ENCODE peak calls at places on chromosomes 13 and 19, in five cellular contexts. C is SK-N-SH, O is neural progenitor cell, P is body of pancreas, F is right cardiac atrium. J is an unnamed sample. For H3K27me3, the result is how much of the 10 kb centered on the place peaks cover.

GRCh38 chr19:3210347-3211017 is 14.0 kb upstream of the CELF5 start:
- DNase-seq in F (peak), O (peak), P (peak), C (peak), J (peak)

GRCh38 chr19:16001481-16002312 is 52.9 kb downstream of the OR10H4 start:
- DNase-seq in C (no peak), P (peak), F (no peak), O (no peak), J (peak)

GRCh38 chr19:29667941-29668340 is 2.7 kb downstream of the PLEKHF1 start:
- DNase-seq in O (no peak), C (no peak), F (no peak), P (no peak), J (peak)

GRCh38 chr13:91405240-91405639 is 6.8 kb downstream of the GPC5 start:
- DNase-seq in O (no peak), P (no peak), F (no peak), C (no peak), J (no peak)

GRCh38 chr19:45786533-45786894 is 4.2 kb upstream of the DMPK start:
- DNase-seq in P (no peak), F (peak), C (no peak), O (peak), J (no peak)

GRCh38 chr13:102597029-102598015 is 536 bp downstream of the TPP2 start:
- DNase-seq in P (no peak), F (peak), O (peak), C (peak), J (peak)

GRCh38 chr19:54158812-54159351 is 639 bp downstream of the LENG1 start:
- DNase-seq in O (peak), F (peak), P (no peak), C (no peak), J (no peak)

GRCh38 chr13:47588676-47589075 is 412.4 kb downstream of the SUCLA2 start:
- DNase-seq in P (no peak), O (no peak), C (no peak), F (no peak), J (no peak)

GRCh38 chr19:14440049-14440448 is 6.9 kb downstream of the PKN1 start:
- DNase-seq in P (no peak), C (no peak), F (peak), O (no peak), J (peak)

GRCh38 chr19:52748336-52748950 is 13.6 kb upstream of the ZNF611 start:
- DNase-seq in F (no peak), O (peak), P (no peak), C (peak), J (peak)

GRCh38 chr13:46551410-46552301 is 1.3 kb upstream of the LRCH1 start:
- DNase-seq in O (peak), P (peak), F (peak), C (peak), J (peak)

DNA sequence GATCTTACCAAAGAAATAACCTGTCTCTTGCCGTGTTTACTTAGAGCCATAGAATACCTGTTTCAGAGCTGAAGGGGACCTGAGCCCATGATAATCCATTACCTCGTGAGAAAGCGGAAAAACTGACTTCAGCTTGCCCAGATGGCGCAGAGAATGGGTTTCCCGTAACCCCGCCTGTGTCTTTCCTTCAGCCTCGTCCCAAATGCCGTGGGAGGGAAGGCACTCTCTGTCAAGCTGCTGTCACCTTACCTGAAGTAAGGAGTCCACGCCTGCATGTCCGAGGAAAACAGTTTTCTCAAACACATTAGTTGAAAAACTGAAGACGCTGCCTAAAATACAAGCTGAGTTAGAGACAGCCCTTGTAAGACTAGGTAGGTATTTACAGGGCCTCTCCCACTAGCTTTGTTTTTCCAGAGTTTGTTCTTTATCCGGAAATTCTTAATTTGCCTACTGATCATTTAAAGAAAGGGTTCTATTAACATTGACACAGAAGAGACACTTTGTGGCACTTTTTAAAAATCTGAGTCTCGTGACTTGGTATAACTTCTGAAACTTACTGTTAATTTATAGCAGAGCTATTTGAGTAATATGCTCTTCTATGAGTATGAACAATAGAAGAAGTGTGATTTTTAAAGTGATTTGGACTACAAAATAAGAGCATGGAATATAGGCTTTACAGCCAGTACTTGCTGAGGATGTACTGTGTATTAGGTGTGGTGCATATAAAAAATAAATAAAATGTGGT is 1.3 kb upstream of the INTS6 start:
- DNase-seq in O (peak), C (peak), P (peak), F (no peak), J (no peak)
- H3K27me3 ChIP-seq in O (under half), C (under half), P (under half), F (under half), J (under half)

GRCh38 chr13:98495627-98496238 is 81.2 kb downstream of the STK24 start:
- DNase-seq in F (no peak), P (no peak), C (peak), O (peak), J (no peak)
- H3K27ac ChIP-seq in F (peak), P (no peak), C (no peak), O (peak), J (no peak)

DNA sequence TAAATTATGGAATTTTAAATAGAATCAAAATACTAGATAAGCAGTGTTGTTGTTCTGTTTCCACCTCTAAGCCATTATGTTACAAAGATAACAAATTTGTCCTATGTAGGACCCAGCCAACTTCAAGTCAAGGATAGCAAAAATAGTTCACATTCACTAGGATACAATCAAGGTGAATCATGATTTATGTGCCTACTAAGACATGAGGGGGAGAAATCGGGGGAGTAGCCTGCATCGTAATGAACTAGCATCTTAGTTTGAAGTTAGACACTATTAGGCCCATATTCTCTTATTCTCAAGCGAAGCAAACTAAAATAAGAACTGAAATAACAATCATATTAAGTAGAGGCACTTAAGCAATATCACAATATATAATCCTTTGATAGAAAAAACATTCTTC is 779.4 kb upstream of the PCDH9 start:
- DNase-seq in P (no peak), C (no peak), F (no peak), O (no peak), J (no peak)
- H3K27me3 ChIP-seq in P (under half), C (under half), F (under half), O (under half), J (under half)

DNA sequence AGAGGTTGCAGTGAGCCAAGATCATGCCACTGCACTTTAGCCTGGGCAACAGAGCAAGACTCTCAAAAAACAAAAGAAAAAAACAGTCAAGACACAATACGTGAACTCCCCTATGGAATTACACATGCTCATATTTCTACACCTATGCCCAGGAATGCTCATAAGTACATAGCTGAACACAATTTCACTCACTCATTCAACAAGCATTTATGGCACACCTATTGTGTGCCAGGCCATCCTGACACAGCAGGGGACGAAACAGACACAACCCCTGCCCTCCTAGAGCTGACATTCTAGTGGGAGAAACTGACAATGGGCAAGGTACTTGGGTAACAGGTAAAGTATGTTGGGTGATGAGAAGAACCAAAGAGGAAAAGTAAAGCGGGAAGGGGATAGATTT is 9.5 kb downstream of the AXL start:
- DNase-seq in F (no peak), P (no peak), O (no peak), C (no peak), J (no peak)
- H3K27ac ChIP-seq in F (no peak), P (no peak), O (no peak), C (peak), J (no peak)

GRCh38 chr13:111534646-111535461 is 214.4 kb downstream of the TEX29 start:
- DNase-seq in F (no peak), P (no peak), O (peak), C (no peak), J (no peak)

GRCh38 chr13:111539252-111539651 is 218.8 kb downstream of the TEX29 start:
- DNase-seq in O (no peak), P (no peak), F (no peak), C (no peak), J (no peak)

GRCh38 chr13:111537843-111538499 is 217.5 kb downstream of the TEX29 start:
- DNase-seq in C (no peak), O (no peak), F (no peak), P (no peak), J (no peak)

GRCh38 chr13:111536239-111536638 is 215.8 kb downstream of the TEX29 start:
- DNase-seq in P (no peak), O (no peak), C (no peak), F (no peak), J (no peak)

DNA sequence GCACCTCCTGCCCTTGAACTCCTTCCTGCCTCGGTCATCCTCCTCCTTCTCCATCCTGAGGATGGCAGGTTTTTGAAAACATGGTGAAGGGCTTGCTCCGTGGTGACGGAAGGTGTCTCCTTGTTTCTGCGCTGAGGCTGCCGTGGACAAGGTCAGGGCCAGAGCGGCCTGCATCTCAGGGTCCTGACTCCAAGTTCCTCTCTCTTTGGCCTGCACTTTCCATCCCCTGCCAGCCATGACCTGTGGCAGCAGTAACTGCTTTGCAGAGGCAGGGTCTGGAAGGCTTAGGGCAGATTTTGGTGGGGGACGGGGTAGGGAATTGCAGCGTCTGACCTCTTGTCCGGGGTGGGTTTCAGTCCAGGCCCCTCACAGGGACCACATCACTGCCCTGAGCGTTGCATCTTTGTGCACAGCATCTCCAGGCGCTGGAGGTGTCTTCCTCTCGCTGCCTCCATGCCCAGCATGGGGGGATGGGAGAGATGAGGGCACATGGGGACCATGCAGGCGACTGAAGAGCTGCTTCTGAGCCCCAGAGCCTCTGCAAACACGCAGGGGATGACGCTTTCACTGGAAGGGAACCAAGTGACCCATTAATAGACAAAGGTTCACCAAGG is 216.8 kb downstream of the TEX29 start:
- DNase-seq in C (no peak), P (no peak), O (no peak), F (no peak), J (no peak)
- H3K27me3 ChIP-seq in C (under half), P (under half), O (half or more), F (under half), J (under half)

GRCh38 chr19:17404621-17405249 is 695 bp downstream of the BST2 start:
- DNase-seq in F (no peak), C (peak), O (no peak), P (no peak), J (no peak)
- H3K27ac ChIP-seq in F (peak), C (no peak), O (peak), P (peak), J (peak)

DNA sequence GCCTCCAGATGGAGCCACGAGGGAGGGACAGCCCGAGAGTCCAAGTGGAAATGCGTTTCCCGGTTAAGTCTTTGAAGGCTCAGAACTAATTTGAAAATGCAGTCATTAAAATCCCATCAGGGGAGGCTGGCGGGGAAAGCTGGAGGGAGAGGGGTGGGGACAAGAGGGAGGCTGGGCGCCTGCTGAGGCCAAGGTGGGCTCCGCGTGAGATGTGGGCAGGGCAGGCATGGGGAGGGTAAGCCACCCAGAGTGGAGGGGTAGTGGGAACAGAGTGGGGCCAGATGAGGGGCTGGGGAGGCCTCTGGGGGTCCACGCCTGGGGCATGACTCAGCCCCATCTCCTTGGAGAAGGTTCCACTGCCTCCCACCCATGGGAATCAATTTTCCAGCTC is 11.0 kb downstream of the ONECUT3 start:
- DNase-seq in P (no peak), O (no peak), F (peak), C (no peak), J (no peak)
- H3K27me3 ChIP-seq in P (half or more), O (half or more), F (under half), C (half or more), J (under half)

DNA sequence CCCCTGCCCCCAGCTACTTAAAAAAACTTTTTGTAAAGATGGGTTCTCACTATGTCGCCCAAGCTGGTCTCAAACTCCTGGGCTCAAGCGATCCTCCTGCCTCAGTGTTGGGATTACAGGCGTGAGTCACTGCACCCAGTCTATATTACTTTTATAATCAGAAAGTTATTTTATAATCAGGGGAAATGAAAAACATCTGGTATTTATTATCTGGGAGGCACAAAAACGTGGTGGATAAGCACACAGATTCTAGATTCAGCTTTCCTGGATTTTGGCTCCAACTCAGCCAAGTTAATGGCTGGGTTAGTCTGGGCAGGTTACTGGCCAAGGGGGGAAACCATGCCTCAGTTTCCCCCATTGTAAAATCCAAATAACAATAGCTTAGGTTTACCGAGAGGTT is 24.7 kb downstream of the KEAP1 start:
- DNase-seq in P (no peak), F (no peak), C (peak), O (no peak), J (no peak)
- H3K27ac ChIP-seq in P (no peak), F (no peak), C (peak), O (no peak), J (no peak)